ENCODE peak calls at places on chromosomes 11 and 22, in nine cellular contexts. One of them, this sample, is unnamed.

GRCh38 chr11:62266558-62266957 is 3.4 kb upstream of the SCGB2A2 start:
- DNase-seq in HepG2: no peak
- DNase-seq in A549: no peak
- DNase-seq in GM12891: no peak
- DNase-seq in spleen: no peak
- DNase-seq in stomach: no peak
- DNase-seq in prostate gland: no peak
- DNase-seq in lower leg skin: no peak
- DNase-seq in endothelial cell of umbilical vein: peak
- DNase-seq in this sample: no peak

GRCh38 chr11:6606471-6607189 is 3.1 kb downstream of the ILK start:
- DNase-seq in A549: peak
- DNase-seq in endothelial cell of umbilical vein: peak
- DNase-seq in stomach: peak
- DNase-seq in GM12891: no peak
- DNase-seq in HepG2: peak
- DNase-seq in lower leg skin: peak
- DNase-seq in spleen: peak
- DNase-seq in prostate gland: peak
- DNase-seq in this sample: no peak

GRCh38 chr11:94473177-94473799 is 20.4 kb downstream of the MRE11 start:
- DNase-seq in stomach: no peak
- DNase-seq in lower leg skin: no peak
- DNase-seq in spleen: no peak
- DNase-seq in GM12891: no peak
- DNase-seq in prostate gland: no peak
- DNase-seq in HepG2: no peak
- DNase-seq in A549: no peak
- DNase-seq in endothelial cell of umbilical vein: no peak
- DNase-seq in this sample: no peak

GRCh38 chr22:23437779-23438178 is 142.3 kb downstream of the IGLL1 start:
- DNase-seq in lower leg skin: no peak
- DNase-seq in endothelial cell of umbilical vein: no peak
- DNase-seq in stomach: no peak
- DNase-seq in A549: no peak
- DNase-seq in spleen: no peak
- DNase-seq in GM12891: no peak
- DNase-seq in prostate gland: no peak
- DNase-seq in HepG2: no peak
- DNase-seq in this sample: peak

GRCh38 chr11:73239571-73240189 is 21.6 kb downstream of the P2RY2 start:
- DNase-seq in A549: no peak
- DNase-seq in HepG2: no peak
- DNase-seq in spleen: peak
- DNase-seq in stomach: no peak
- DNase-seq in prostate gland: no peak
- DNase-seq in lower leg skin: no peak
- DNase-seq in GM12891: no peak
- DNase-seq in endothelial cell of umbilical vein: no peak
- DNase-seq in this sample: no peak

GRCh38 chr11:125591659-125592304 is 870 bp upstream of the STT3A start:
- DNase-seq in GM12891: no peak
- DNase-seq in lower leg skin: peak
- DNase-seq in endothelial cell of umbilical vein: peak
- DNase-seq in HepG2: peak
- DNase-seq in spleen: peak
- DNase-seq in prostate gland: peak
- DNase-seq in stomach: peak
- DNase-seq in A549: peak
- DNase-seq in this sample: peak

GRCh38 chr11:59968395-59968783 is 4.6 kb downstream of the OOSP4A start:
- DNase-seq in A549: no peak
- DNase-seq in stomach: no peak
- DNase-seq in lower leg skin: no peak
- DNase-seq in HepG2: no peak
- DNase-seq in spleen: no peak
- DNase-seq in GM12891: no peak
- DNase-seq in endothelial cell of umbilical vein: no peak
- DNase-seq in prostate gland: no peak
- DNase-seq in this sample: no peak

GRCh38 chr11:100876826-100877545 is 189.9 kb downstream of the ARHGAP42 start:
- DNase-seq in prostate gland: no peak
- DNase-seq in HepG2: no peak
- DNase-seq in stomach: no peak
- DNase-seq in A549: no peak
- DNase-seq in GM12891: no peak
- DNase-seq in lower leg skin: no peak
- DNase-seq in spleen: no peak
- DNase-seq in endothelial cell of umbilical vein: peak
- DNase-seq in this sample: no peak

GRCh38 chr22:37121887-37122591 is 12.5 kb upstream of the TMPRSS6 start:
- DNase-seq in spleen: peak
- DNase-seq in prostate gland: peak
- DNase-seq in A549: no peak
- DNase-seq in lower leg skin: peak
- DNase-seq in GM12891: peak
- DNase-seq in endothelial cell of umbilical vein: peak
- DNase-seq in stomach: peak
- DNase-seq in HepG2: peak
- DNase-seq in this sample: no peak

GRCh38 chr22:17264321-17265052 is 45.3 kb upstream of the ADA2 start:
- DNase-seq in GM12891: no peak
- DNase-seq in endothelial cell of umbilical vein: no peak
- DNase-seq in HepG2: no peak
- DNase-seq in lower leg skin: no peak
- DNase-seq in prostate gland: no peak
- DNase-seq in spleen: no peak
- DNase-seq in A549: no peak
- DNase-seq in stomach: no peak
- DNase-seq in this sample: no peak
- TF ChIP-seq POLR2A in GM12891: no peak
- TF ChIP-seq POLR2A in endothelial cell of umbilical vein: no peak
- TF ChIP-seq POLR2A in HepG2: no peak
- TF ChIP-seq POLR2A in lower leg skin: no peak
- TF ChIP-seq POLR2A in prostate gland: no peak
- TF ChIP-seq POLR2A in spleen: no peak
- TF ChIP-seq POLR2A in A549: no peak
- TF ChIP-seq POLR2A in stomach: no peak
- TF ChIP-seq POLR2A in this sample: no peak

GRCh38 chr11:18578975-18579598 is 9.4 kb downstream of the UEVLD start:
- DNase-seq in A549: peak
- DNase-seq in stomach: peak
- DNase-seq in lower leg skin: no peak
- DNase-seq in prostate gland: peak
- DNase-seq in spleen: no peak
- DNase-seq in HepG2: peak
- DNase-seq in GM12891: no peak
- DNase-seq in endothelial cell of umbilical vein: no peak
- DNase-seq in this sample: no peak
- TF ChIP-seq POLR2A in A549: no peak
- TF ChIP-seq POLR2A in stomach: no peak
- TF ChIP-seq POLR2A in lower leg skin: no peak
- TF ChIP-seq POLR2A in prostate gland: no peak
- TF ChIP-seq POLR2A in spleen: no peak
- TF ChIP-seq POLR2A in HepG2: no peak
- TF ChIP-seq POLR2A in GM12891: no peak
- TF ChIP-seq POLR2A in endothelial cell of umbilical vein: no peak
- TF ChIP-seq POLR2A in this sample: no peak

DNA sequence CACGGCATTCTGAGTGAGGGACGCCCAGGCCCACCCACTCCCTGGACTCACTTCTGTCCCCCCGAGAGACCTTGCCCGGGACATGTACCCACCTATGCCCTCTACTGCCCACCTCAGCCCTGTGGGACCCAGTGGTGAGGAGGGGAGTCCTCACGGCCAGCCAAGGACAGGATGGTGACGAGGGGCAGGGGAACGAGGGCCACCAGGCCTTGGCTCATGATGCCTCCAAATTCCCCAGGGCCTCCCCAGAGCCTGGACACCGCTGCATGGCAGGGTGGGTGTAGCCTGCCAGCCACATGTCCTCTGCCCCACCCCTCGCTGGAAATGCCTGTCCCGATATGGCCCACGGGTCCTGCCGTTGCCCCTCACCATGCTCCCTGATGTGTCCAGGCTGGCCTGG is 26.1 kb downstream of the TSPAN4 start:
- DNase-seq in spleen: no peak
- DNase-seq in endothelial cell of umbilical vein: no peak
- DNase-seq in GM12891: no peak
- DNase-seq in HepG2: no peak
- DNase-seq in lower leg skin: no peak
- DNase-seq in prostate gland: no peak
- DNase-seq in stomach: no peak
- DNase-seq in A549: no peak
- DNase-seq in this sample: no peak
- TF ChIP-seq POLR2A in spleen: no peak
- TF ChIP-seq POLR2A in endothelial cell of umbilical vein: no peak
- TF ChIP-seq POLR2A in GM12891: no peak
- TF ChIP-seq POLR2A in HepG2: no peak
- TF ChIP-seq POLR2A in lower leg skin: no peak
- TF ChIP-seq POLR2A in prostate gland: no peak
- TF ChIP-seq POLR2A in stomach: no peak
- TF ChIP-seq POLR2A in A549: no peak
- TF ChIP-seq POLR2A in this sample: no peak

DNA sequence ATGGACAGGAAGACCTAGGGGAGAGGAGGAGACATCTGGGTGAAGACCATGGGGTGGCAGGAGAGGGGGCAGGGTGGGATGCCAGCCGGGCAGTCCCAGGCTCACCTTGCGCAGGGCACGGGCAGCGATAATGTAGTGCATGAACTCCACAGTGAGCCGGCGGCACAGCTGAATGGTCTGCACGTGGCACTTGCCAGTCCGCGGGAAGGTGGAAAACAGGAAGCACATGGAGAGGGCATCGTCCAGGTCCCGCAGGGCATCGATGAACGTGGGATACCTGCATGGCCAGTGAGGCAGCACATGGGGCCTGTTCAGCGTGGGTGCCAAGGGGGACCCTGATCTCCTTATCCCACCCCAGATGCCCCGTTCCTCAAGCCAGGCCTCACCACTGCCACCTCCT is 7.3 kb downstream of the PES1 start:
- DNase-seq in endothelial cell of umbilical vein: no peak
- DNase-seq in prostate gland: no peak
- DNase-seq in spleen: no peak
- DNase-seq in lower leg skin: no peak
- DNase-seq in stomach: no peak
- DNase-seq in A549: no peak
- DNase-seq in HepG2: no peak
- DNase-seq in GM12891: no peak
- DNase-seq in this sample: no peak
- TF ChIP-seq POLR2A in endothelial cell of umbilical vein: no peak
- TF ChIP-seq POLR2A in prostate gland: no peak
- TF ChIP-seq POLR2A in spleen: no peak
- TF ChIP-seq POLR2A in lower leg skin: no peak
- TF ChIP-seq POLR2A in stomach: no peak
- TF ChIP-seq POLR2A in A549: no peak
- TF ChIP-seq POLR2A in HepG2: no peak
- TF ChIP-seq POLR2A in GM12891: no peak
- TF ChIP-seq POLR2A in this sample: no peak

GRCh38 chr11:31809543-31809856 is 1.6 kb downstream of the PAX6 start:
- DNase-seq in stomach: no peak
- DNase-seq in prostate gland: no peak
- DNase-seq in A549: no peak
- DNase-seq in GM12891: no peak
- DNase-seq in endothelial cell of umbilical vein: no peak
- DNase-seq in lower leg skin: no peak
- DNase-seq in spleen: no peak
- DNase-seq in HepG2: no peak
- DNase-seq in this sample: no peak

GRCh38 chr11:31808721-31809542 is 2.2 kb downstream of the PAX6 start:
- DNase-seq in spleen: no peak
- DNase-seq in GM12891: no peak
- DNase-seq in endothelial cell of umbilical vein: no peak
- DNase-seq in prostate gland: no peak
- DNase-seq in A549: no peak
- DNase-seq in HepG2: no peak
- DNase-seq in lower leg skin: peak
- DNase-seq in stomach: no peak
- DNase-seq in this sample: peak

GRCh38 chr11:31812392-31813241 is 1.5 kb upstream of the PAX6 start:
- DNase-seq in A549: no peak
- DNase-seq in endothelial cell of umbilical vein: peak
- DNase-seq in lower leg skin: peak
- DNase-seq in GM12891: no peak
- DNase-seq in prostate gland: no peak
- DNase-seq in spleen: peak
- DNase-seq in stomach: no peak
- DNase-seq in HepG2: peak
- DNase-seq in this sample: peak

GRCh38 chr11:31809857-31810778 is 1.0 kb downstream of the PAX6 start:
- DNase-seq in HepG2: no peak
- DNase-seq in stomach: no peak
- DNase-seq in endothelial cell of umbilical vein: peak
- DNase-seq in A549: peak
- DNase-seq in spleen: peak
- DNase-seq in lower leg skin: peak
- DNase-seq in GM12891: no peak
- DNase-seq in prostate gland: no peak
- DNase-seq in this sample: peak

GRCh38 chr11:31810779-31811647 is at the start of gene PAX6:
- DNase-seq in spleen: peak
- DNase-seq in prostate gland: no peak
- DNase-seq in stomach: no peak
- DNase-seq in HepG2: peak
- DNase-seq in GM12891: no peak
- DNase-seq in lower leg skin: peak
- DNase-seq in endothelial cell of umbilical vein: peak
- DNase-seq in A549: peak
- DNase-seq in this sample: no peak
- TF ChIP-seq POLR2A in spleen: no peak
- TF ChIP-seq POLR2A in prostate gland: no peak
- TF ChIP-seq POLR2A in stomach: no peak
- TF ChIP-seq POLR2A in HepG2: no peak
- TF ChIP-seq POLR2A in GM12891: no peak
- TF ChIP-seq POLR2A in lower leg skin: no peak
- TF ChIP-seq POLR2A in endothelial cell of umbilical vein: no peak
- TF ChIP-seq POLR2A in A549: no peak
- TF ChIP-seq POLR2A in this sample: no peak

This sample was measured in vagina.